ENCODE peak calls at places on chromosomes 1 and 21, in seven cellular contexts. I is neural progenitor cell, C is endodermal cell, B is fibroblast of lung, E is MM.1S, T is H9, U is body of pancreas. P is an unnamed sample.

GRCh38 chr1:1598051-1598719 is 1.8 kb downstream of the FNDC10 start:
- DNase-seq in U (no peak), I (no peak), C (peak; percentile 44), E (no peak), B (no peak), T (no peak), P (no peak)

GRCh38 chr1:224387302-224387912 is 30.7 kb downstream of the CNIH4 start:
- DNase-seq in T (no peak), B (no peak), E (no peak), C (no peak), I (no peak), U (no peak), P (peak; percentile 56)

GRCh38 chr1:231248778-231249177 is 7.8 kb downstream of the GNPAT start:
- DNase-seq in C (no peak), T (no peak), I (no peak), E (peak; percentile 16), U (no peak), B (peak; percentile 8), P (no peak)

GRCh38 chr1:234433563-234434285 is 45.3 kb downstream of the TARBP1 start:
- DNase-seq in B (no peak), E (no peak), I (no peak), C (no peak), T (no peak), U (no peak), P (no peak)

GRCh38 chr1:19044975-19045831 is 88.7 kb upstream of the IFFO2 start:
- DNase-seq in I (no peak), C (peak; percentile 39), B (no peak), E (no peak), U (no peak), T (peak; percentile 14), P (no peak)

GRCh38 chr21:41112740-41113692 is 54.9 kb upstream of the BACE2 start:
- DNase-seq in I (peak; percentile 36), E (peak; percentile 52), C (peak; percentile 75), T (peak; percentile 43), U (peak; percentile 12), B (peak; percentile 81), P (peak; percentile 16)

GRCh38 chr1:167715653-167716302 is 6.0 kb upstream of the MPZL1 start:
- DNase-seq in U (no peak), C (no peak), B (peak; percentile 12), T (no peak), E (no peak), I (no peak), P (no peak)

GRCh38 chr21:41634211-41634694 is 126.3 kb upstream of the TMPRSS2 start:
- DNase-seq in B (no peak), C (no peak), U (no peak), I (no peak), T (peak; percentile 54), E (no peak), P (no peak)

GRCh38 chr1:220527279-220528048 is 472 bp upstream of the MARK1 start:
- DNase-seq in T (peak; percentile 39), I (peak; percentile 38), C (peak; percentile 74), U (peak; percentile 29), B (no peak), E (no peak), P (no peak)

GRCh38 chr1:37705399-37705798 is 13.1 kb downstream of the CDCA8 start:
- DNase-seq in E (no peak), T (no peak), C (no peak), B (peak; percentile 6), I (no peak), U (no peak), P (no peak)

GRCh38 chr1:30525980-30526651 is 197.3 kb downstream of the MATN1 start:
- DNase-seq in T (no peak), C (peak; percentile 47), I (no peak), U (peak; percentile 9), B (peak; percentile 64), E (no peak), P (no peak)

GRCh38 chr21:38186869-38187268 is 69.9 kb upstream of the KCNJ15 start:
- DNase-seq in E (no peak), B (no peak), T (no peak), U (no peak), I (no peak), C (no peak), P (no peak)

GRCh38 chr1:94725566-94725965 is 94.6 kb upstream of the SLC44A3 start:
- DNase-seq in B (no peak), I (no peak), T (no peak), U (no peak), E (no peak), C (no peak), P (no peak)

GRCh38 chr1:179747611-179748010 is 4.5 kb downstream of the FAM163A start:
- DNase-seq in E (no peak), U (no peak), C (no peak), I (no peak), B (no peak), T (no peak), P (no peak)

GRCh38 chr1:207007352-207008033 is 25.1 kb downstream of the C1orf116 start:
- DNase-seq in I (peak; percentile 52), U (peak; percentile 80), C (no peak), T (no peak), B (peak; percentile 36), E (no peak), P (no peak)

GRCh38 chr1:233656032-233656620 is 42.2 kb downstream of the KCNK1 start:
- DNase-seq in C (no peak), U (peak; percentile 5), E (no peak), B (no peak), T (no peak), I (no peak), P (no peak)

GRCh38 chr1:230316864-230317745 is 109.0 kb downstream of the PGBD5 start:
- DNase-seq in E (no peak), B (no peak), C (no peak), U (no peak), I (no peak), T (no peak), P (no peak)

GRCh38 chr1:10494754-10495474 is 20.2 kb downstream of the PEX14 start:
- DNase-seq in U (peak; percentile 74), I (peak; percentile 81), T (peak; percentile 73), C (peak; percentile 95), B (peak; percentile 67), E (peak; percentile 93), P (peak; percentile 74)

GRCh38 chr1:156387899-156388813 is 19.1 kb downstream of the RHBG start:
- DNase-seq in C (peak; percentile 89), I (peak; percentile 90), T (peak; percentile 66), U (no peak), E (peak; percentile 25), B (no peak), P (no peak)

GRCh38 chr1:228379165-228379460 is 27.5 kb downstream of the TRIM11 start:
- DNase-seq in C (peak; percentile 77), I (peak; percentile 60), B (no peak), E (no peak), T (no peak), U (peak; percentile 29), P (no peak)

GRCh38 chr1:45485949-45486348 is 5.0 kb downstream of the TESK2 start:
- DNase-seq in U (no peak), B (no peak), T (no peak), E (no peak), I (no peak), C (no peak), P (no peak)

DNA sequence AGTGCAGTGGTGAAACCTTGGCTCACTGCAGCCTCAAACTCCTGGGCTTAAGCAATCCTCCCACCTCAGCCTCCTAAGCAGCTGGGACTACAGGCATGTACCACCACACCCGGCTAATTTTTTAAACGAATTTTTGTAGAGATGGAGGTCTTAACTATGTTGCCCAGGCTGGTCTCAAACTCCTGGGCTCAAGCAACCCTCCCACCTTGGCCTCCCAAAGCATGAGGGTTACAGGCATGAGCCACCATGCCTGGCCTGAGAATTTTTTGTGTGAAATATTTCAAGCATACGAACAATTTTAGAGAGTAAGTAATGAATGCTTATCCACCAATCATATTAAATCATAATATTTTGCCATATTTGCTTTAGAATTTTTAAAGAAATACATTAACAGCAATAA is 51.6 kb downstream of the MROH9 start:
- DNase-seq in C (no peak), T (no peak), E (no peak), I (no peak), B (no peak), U (no peak), P (no peak)
- H3K27ac ChIP-seq in C (no peak overlapping the region), T (no peak overlapping the region), E (no peak overlapping the region), I (no peak overlapping the region), B (no peak overlapping the region), U (no peak overlapping the region), P (no peak overlapping the region)

DNA sequence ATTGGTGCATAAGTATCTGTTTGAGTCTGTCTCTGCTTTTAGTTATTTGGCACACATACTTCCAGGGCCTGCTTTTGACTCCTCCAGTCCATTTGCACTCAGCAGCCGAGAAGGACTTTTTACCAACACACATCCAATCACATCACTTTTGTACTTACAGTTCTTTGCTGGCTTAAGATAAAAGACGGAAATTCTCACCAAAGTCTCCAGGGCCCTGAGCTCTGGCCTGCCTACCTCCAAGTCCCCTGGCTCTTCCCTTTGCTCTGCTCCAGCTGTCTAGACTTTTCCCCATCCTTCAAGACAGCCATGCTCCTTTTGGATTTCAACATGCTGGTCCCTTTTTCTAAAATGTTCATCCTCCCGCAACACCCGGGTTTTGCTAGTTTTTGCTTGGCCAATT is 2.2 kb upstream of the EVA1C start:
- DNase-seq in U (peak; percentile 32), C (no peak), E (no peak), T (no peak), I (no peak), B (no peak), P (no peak)
- H3K27ac ChIP-seq in U (no peak overlapping the region), C (no peak overlapping the region), E (no peak overlapping the region), T (no peak overlapping the region), I (no peak overlapping the region), B (no peak overlapping the region), P (no peak overlapping the region)

GRCh38 chr1:3420218-3420951 is 34.1 kb upstream of the ARHGEF16 start:
- DNase-seq in B (no peak), E (no peak), C (no peak), U (no peak), T (no peak), I (no peak), P (no peak)
- H3K27ac ChIP-seq in B (no peak overlapping the region), E (no peak overlapping the region), C (no peak overlapping the region), U (no peak overlapping the region), T (no peak overlapping the region), I (no peak overlapping the region), P (no peak overlapping the region)

GRCh38 chr1:47576758-47577115 is 138.9 kb downstream of the FOXD2 start:
- DNase-seq in B (no peak), T (no peak), E (no peak), C (no peak), U (no peak), I (no peak), P (no peak)
- H3K27ac ChIP-seq in B (no peak overlapping the region), T (no peak overlapping the region), E (no peak overlapping the region), C (no peak overlapping the region), U (no peak overlapping the region), I (no peak overlapping the region), P (no peak overlapping the region)

GRCh38 chr21:33259995-33260394 is 6.2 kb upstream of the IL10RB start:
- DNase-seq in I (no peak), U (no peak), B (no peak), T (no peak), C (peak; percentile 19), E (peak; percentile 5), P (no peak)

GRCh38 chr21:33262921-33263320 is 3.2 kb upstream of the IL10RB start:
- DNase-seq in U (no peak), I (no peak), C (peak; percentile 28), E (no peak), T (no peak), B (no peak), P (no peak)

GRCh38 chr21:33264561-33264960 is 1.6 kb upstream of the IL10RB start:
- DNase-seq in B (no peak), I (no peak), C (peak; percentile 33), U (no peak), T (no peak), E (no peak), P (no peak)

GRCh38 chr21:33259428-33259827 is 6.7 kb upstream of the IL10RB start:
- DNase-seq in U (no peak), T (no peak), C (no peak), E (no peak), B (peak; percentile 53), I (no peak), P (no peak)

GRCh38 chr21:33261635-33262034 is 4.5 kb upstream of the IL10RB start:
- DNase-seq in B (peak; percentile 51), E (peak; percentile 74), C (no peak), T (no peak), I (no peak), U (peak; percentile 64), P (no peak)
- H3K27ac ChIP-seq in B (no peak overlapping the region), E (peak overlapping the region; percentile 51), C (no peak overlapping the region), T (no peak overlapping the region), I (no peak overlapping the region), U (no peak overlapping the region), P (no peak overlapping the region)

P was measured in CD4-positive, alpha-beta memory T cell.